ENCODE peak calls at places on chromosomes 13 and 19, in six cellular contexts. One of them, this sample, is unnamed.

GRCh38 chr19:19261350-19262189 is 11.5 kb downstream of the TM6SF2 start:
- DNase-seq in adrenal gland: no peak
- DNase-seq in prostate gland: no peak
- DNase-seq in breast epithelium: no peak
- DNase-seq in uterus: no peak
- DNase-seq in body of pancreas: no peak
- DNase-seq in this sample: no peak

GRCh38 chr13:40662866-40663265 is 3.6 kb downstream of the FOXO1 start:
- DNase-seq in prostate gland: no peak
- DNase-seq in breast epithelium: no peak
- DNase-seq in body of pancreas: no peak
- DNase-seq in adrenal gland: no peak
- DNase-seq in uterus: no peak
- DNase-seq in this sample: no peak

GRCh38 chr13:38308736-38309135 is 40.9 kb upstream of the UFM1 start:
- DNase-seq in body of pancreas: no peak
- DNase-seq in breast epithelium: no peak
- DNase-seq in uterus: no peak
- DNase-seq in adrenal gland: no peak
- DNase-seq in prostate gland: no peak
- DNase-seq in this sample: no peak

GRCh38 chr19:49499030-49499670 is 2.9 kb downstream of the RPS11 start:
- DNase-seq in uterus: no peak
- DNase-seq in prostate gland: no peak
- DNase-seq in breast epithelium: no peak
- DNase-seq in body of pancreas: no peak
- DNase-seq in adrenal gland: peak
- DNase-seq in this sample: no peak

GRCh38 chr13:44026194-44026593 is 146.5 kb downstream of the LACC1 start:
- DNase-seq in breast epithelium: no peak
- DNase-seq in uterus: no peak
- DNase-seq in adrenal gland: no peak
- DNase-seq in body of pancreas: no peak
- DNase-seq in prostate gland: no peak
- DNase-seq in this sample: no peak

GRCh38 chr19:4707956-4708650 is 15.5 kb downstream of the DPP9 start:
- DNase-seq in adrenal gland: no peak
- DNase-seq in body of pancreas: peak
- DNase-seq in breast epithelium: peak
- DNase-seq in prostate gland: no peak
- DNase-seq in uterus: peak
- DNase-seq in this sample: peak

GRCh38 chr19:52270266-52270885 is 989 bp downstream of the ZNF766 start:
- DNase-seq in adrenal gland: peak
- DNase-seq in uterus: no peak
- DNase-seq in body of pancreas: no peak
- DNase-seq in breast epithelium: no peak
- DNase-seq in prostate gland: no peak
- DNase-seq in this sample: no peak

GRCh38 chr19:8484331-8484894 is 18.0 kb downstream of the PRAM1 start:
- DNase-seq in uterus: no peak
- DNase-seq in breast epithelium: peak
- DNase-seq in prostate gland: no peak
- DNase-seq in body of pancreas: no peak
- DNase-seq in adrenal gland: peak
- DNase-seq in this sample: peak

GRCh38 chr19:5225486-5226345 is 114.9 kb downstream of the PTPRS start:
- DNase-seq in adrenal gland: no peak
- DNase-seq in uterus: no peak
- DNase-seq in body of pancreas: no peak
- DNase-seq in prostate gland: no peak
- DNase-seq in breast epithelium: no peak
- DNase-seq in this sample: no peak

GRCh38 chr13:101454767-101455166 is 2.3 kb downstream of the ITGBL1 start:
- DNase-seq in uterus: no peak
- DNase-seq in body of pancreas: no peak
- DNase-seq in prostate gland: no peak
- DNase-seq in breast epithelium: no peak
- DNase-seq in adrenal gland: no peak
- DNase-seq in this sample: no peak

GRCh38 chr13:36332986-36333385 is 13.2 kb downstream of the SPART start:
- DNase-seq in breast epithelium: no peak
- DNase-seq in adrenal gland: no peak
- DNase-seq in body of pancreas: no peak
- DNase-seq in uterus: no peak
- DNase-seq in prostate gland: no peak
- DNase-seq in this sample: no peak

GRCh38 chr13:26254583-26255102 is 714 bp downstream of the CDK8 start:
- DNase-seq in body of pancreas: peak
- DNase-seq in breast epithelium: peak
- DNase-seq in uterus: peak
- DNase-seq in adrenal gland: peak
- DNase-seq in prostate gland: peak
- DNase-seq in this sample: peak

GRCh38 chr13:97068964-97069815 is 74.9 kb upstream of the OXGR1 start:
- DNase-seq in prostate gland: no peak
- DNase-seq in breast epithelium: no peak
- DNase-seq in adrenal gland: no peak
- DNase-seq in body of pancreas: no peak
- DNase-seq in uterus: no peak
- DNase-seq in this sample: no peak

GRCh38 chr19:29212614-29213573 is at the start of gene UQCRFS1:
- DNase-seq in breast epithelium: peak
- DNase-seq in prostate gland: peak
- DNase-seq in uterus: peak
- DNase-seq in body of pancreas: peak
- DNase-seq in adrenal gland: peak
- DNase-seq in this sample: peak

GRCh38 chr13:21546372-21546771 is 57.6 kb downstream of the MICU2 start:
- DNase-seq in body of pancreas: no peak
- DNase-seq in uterus: no peak
- DNase-seq in breast epithelium: no peak
- DNase-seq in prostate gland: no peak
- DNase-seq in adrenal gland: no peak
- DNase-seq in this sample: no peak

GRCh38 chr13:94169783-94170513 is 309.5 kb downstream of the DCT start:
- DNase-seq in uterus: no peak
- DNase-seq in breast epithelium: peak
- DNase-seq in adrenal gland: no peak
- DNase-seq in body of pancreas: no peak
- DNase-seq in prostate gland: peak
- DNase-seq in this sample: peak

GRCh38 chr13:110830800-110831371 is 84.0 kb downstream of the ANKRD10 start:
- DNase-seq in body of pancreas: no peak
- DNase-seq in breast epithelium: no peak
- DNase-seq in prostate gland: no peak
- DNase-seq in uterus: no peak
- DNase-seq in adrenal gland: no peak
- DNase-seq in this sample: no peak

GRCh38 chr19:5775668-5776309 is 8.8 kb downstream of the PRR22 start:
- DNase-seq in body of pancreas: no peak
- DNase-seq in uterus: no peak
- DNase-seq in adrenal gland: no peak
- DNase-seq in breast epithelium: no peak
- DNase-seq in prostate gland: no peak
- DNase-seq in this sample: no peak

GRCh38 chr19:11563530-11563929 is 4.5 kb upstream of the ELOF1 start:
- DNase-seq in uterus: no peak
- DNase-seq in adrenal gland: no peak
- DNase-seq in body of pancreas: no peak
- DNase-seq in prostate gland: no peak
- DNase-seq in breast epithelium: no peak
- DNase-seq in this sample: no peak

GRCh38 chr19:11240008-11240444 is 607 bp downstream of the ANGPTL8 start:
- DNase-seq in adrenal gland: no peak
- DNase-seq in uterus: no peak
- DNase-seq in body of pancreas: no peak
- DNase-seq in prostate gland: no peak
- DNase-seq in breast epithelium: no peak
- DNase-seq in this sample: no peak

GRCh38 chr13:103839460-103839859 is 773.2 kb upstream of the SLC10A2 start:
- DNase-seq in breast epithelium: no peak
- DNase-seq in adrenal gland: no peak
- DNase-seq in uterus: no peak
- DNase-seq in prostate gland: no peak
- DNase-seq in body of pancreas: no peak
- DNase-seq in this sample: no peak

GRCh38 chr19:19538077-19538764 is at the start of gene CILP2:
- DNase-seq in breast epithelium: peak
- DNase-seq in prostate gland: no peak
- DNase-seq in adrenal gland: peak
- DNase-seq in uterus: no peak
- DNase-seq in body of pancreas: peak
- DNase-seq in this sample: no peak

GRCh38 chr13:97237388-97237787 is 15.3 kb downstream of the MBNL2 start:
- DNase-seq in body of pancreas: no peak
- DNase-seq in adrenal gland: no peak
- DNase-seq in prostate gland: no peak
- DNase-seq in breast epithelium: no peak
- DNase-seq in uterus: no peak
- DNase-seq in this sample: no peak

GRCh38 chr13:111944171-111944583 is 122.8 kb upstream of the SOX1 start:
- DNase-seq in adrenal gland: no peak
- DNase-seq in prostate gland: no peak
- DNase-seq in uterus: no peak
- DNase-seq in breast epithelium: no peak
- DNase-seq in body of pancreas: no peak
- DNase-seq in this sample: no peak

GRCh38 chr19:35832054-35832453 is 19.4 kb upstream of the PRODH2 start:
- DNase-seq in breast epithelium: no peak
- DNase-seq in adrenal gland: no peak
- DNase-seq in body of pancreas: no peak
- DNase-seq in prostate gland: no peak
- DNase-seq in uterus: no peak
- DNase-seq in this sample: no peak

GRCh38 chr19:35830986-35831385 is 18.3 kb upstream of the PRODH2 start:
- DNase-seq in body of pancreas: no peak
- DNase-seq in adrenal gland: no peak
- DNase-seq in breast epithelium: no peak
- DNase-seq in prostate gland: no peak
- DNase-seq in uterus: no peak
- DNase-seq in this sample: no peak

GRCh38 chr19:35828694-35829301 is 16.2 kb upstream of the PRODH2 start:
- DNase-seq in body of pancreas: peak
- DNase-seq in adrenal gland: peak
- DNase-seq in prostate gland: peak
- DNase-seq in uterus: peak
- DNase-seq in breast epithelium: no peak
- DNase-seq in this sample: no peak

GRCh38 chr19:35833972-35834371 is 18.3 kb downstream of the NPHS1 start:
- DNase-seq in adrenal gland: no peak
- DNase-seq in uterus: no peak
- DNase-seq in body of pancreas: no peak
- DNase-seq in prostate gland: no peak
- DNase-seq in breast epithelium: no peak
- DNase-seq in this sample: no peak
- TF ChIP-seq POLR2A in adrenal gland: no peak
- TF ChIP-seq POLR2A in uterus: no peak
- TF ChIP-seq POLR2A in body of pancreas: no peak
- TF ChIP-seq POLR2A in prostate gland: no peak
- TF ChIP-seq POLR2A in breast epithelium: no peak
- TF ChIP-seq POLR2A in this sample: no peak

DNA sequence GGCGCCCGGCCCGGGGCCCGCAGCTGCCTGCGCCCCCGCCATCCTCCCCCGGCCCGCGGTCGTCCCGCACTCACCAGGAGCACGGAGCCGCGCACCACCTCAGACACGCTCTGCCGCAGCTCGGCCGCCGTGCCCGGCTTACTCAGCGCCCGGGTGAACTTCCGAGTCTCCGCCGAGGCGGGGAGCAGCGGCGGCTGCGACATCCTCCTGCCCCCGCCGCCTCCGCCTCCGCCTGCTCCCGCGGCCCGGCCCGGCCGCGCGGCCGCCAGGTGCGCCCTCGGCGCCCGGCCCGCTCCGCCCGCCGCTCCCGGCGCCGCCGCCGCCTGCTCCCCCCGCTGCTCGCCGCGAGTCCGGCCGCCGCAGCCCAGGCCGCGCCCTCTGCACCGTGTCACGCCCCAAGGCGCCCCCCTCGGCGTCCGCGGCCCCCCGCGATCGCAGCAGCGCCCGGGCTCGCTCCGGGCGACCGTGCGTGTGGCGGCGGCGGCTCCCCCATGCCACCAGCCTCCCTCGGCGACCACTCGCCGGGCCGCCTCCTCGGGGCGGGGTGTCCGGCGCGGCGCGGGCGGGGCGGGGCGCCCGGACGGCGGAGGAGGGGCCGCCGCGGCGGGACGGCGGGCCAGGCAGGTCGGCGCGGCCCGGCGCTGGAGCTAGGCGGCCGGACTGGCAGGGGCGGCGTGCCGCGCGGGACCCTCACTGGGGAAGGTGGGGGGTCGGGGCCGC is 108.4 kb upstream of the DOCK9 start:
- DNase-seq in body of pancreas: peak
- DNase-seq in breast epithelium: no peak
- DNase-seq in prostate gland: peak
- DNase-seq in adrenal gland: peak
- DNase-seq in uterus: peak
- DNase-seq in this sample: no peak
- TF ChIP-seq POLR2A in body of pancreas: peak
- TF ChIP-seq POLR2A in breast epithelium: no peak
- TF ChIP-seq POLR2A in prostate gland: peak
- TF ChIP-seq POLR2A in adrenal gland: peak
- TF ChIP-seq POLR2A in uterus: peak
- TF ChIP-seq POLR2A in this sample: peak

GRCh38 chr19:1608414-1609391 is 3.4 kb upstream of the UQCR11 start:
- DNase-seq in body of pancreas: no peak
- DNase-seq in breast epithelium: no peak
- DNase-seq in uterus: no peak
- DNase-seq in prostate gland: no peak
- DNase-seq in adrenal gland: no peak
- DNase-seq in this sample: no peak
- TF ChIP-seq POLR2A in body of pancreas: no peak
- TF ChIP-seq POLR2A in breast epithelium: no peak
- TF ChIP-seq POLR2A in uterus: no peak
- TF ChIP-seq POLR2A in prostate gland: no peak
- TF ChIP-seq POLR2A in adrenal gland: no peak
- TF ChIP-seq POLR2A in this sample: no peak

DNA sequence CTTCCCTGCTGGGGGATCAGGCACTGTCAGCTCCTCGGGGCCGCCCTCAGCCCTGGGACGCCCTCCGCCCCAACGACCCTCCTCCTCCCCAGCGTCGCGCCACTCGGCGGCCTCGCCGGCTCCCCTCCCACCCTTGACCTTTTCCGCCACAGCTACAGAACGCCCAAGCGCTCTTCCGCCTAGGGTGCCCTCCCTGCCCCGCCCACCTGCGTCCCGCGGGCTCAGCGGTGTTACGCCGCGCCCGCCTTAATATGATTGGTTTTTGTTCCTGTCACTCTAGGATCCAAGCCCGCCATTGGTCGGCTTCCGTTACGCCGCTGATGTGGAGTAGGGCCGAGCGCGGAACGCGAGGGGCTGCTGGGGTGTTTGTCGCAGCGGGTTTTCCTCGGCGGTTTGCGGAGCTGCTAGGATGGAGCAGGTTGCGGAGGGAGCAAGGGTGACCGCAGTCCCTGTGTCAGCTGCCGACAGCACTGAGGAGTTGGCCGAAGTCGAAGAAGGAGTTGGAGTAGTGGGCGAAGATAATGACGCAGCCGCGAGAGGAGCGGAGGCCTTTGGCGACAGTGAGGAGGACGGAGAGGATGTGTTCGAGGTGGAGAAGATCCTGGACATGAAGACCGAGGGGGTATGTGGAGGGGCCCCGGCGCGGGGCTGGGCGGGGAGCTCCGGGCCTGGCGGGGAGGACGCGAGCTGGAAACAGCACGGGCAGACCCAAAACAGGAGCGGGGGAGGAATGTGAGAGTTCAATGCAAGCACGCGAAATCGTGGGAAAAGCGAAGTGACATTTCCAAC is at the start of gene MPHOSPH8:
- DNase-seq in prostate gland: peak
- DNase-seq in uterus: peak
- DNase-seq in body of pancreas: peak
- DNase-seq in breast epithelium: peak
- DNase-seq in adrenal gland: peak
- DNase-seq in this sample: peak
- TF ChIP-seq POLR2A in prostate gland: peak
- TF ChIP-seq POLR2A in uterus: peak
- TF ChIP-seq POLR2A in body of pancreas: peak
- TF ChIP-seq POLR2A in breast epithelium: peak
- TF ChIP-seq POLR2A in adrenal gland: peak
- TF ChIP-seq POLR2A in this sample: peak